ENCODE peak calls at places on chromosomes 16 and 17, in eight cellular contexts. W is neural progenitor cell, X is hepatocyte, H is GM23338, J is GM23248, Z is PC-3, E is SK-N-SH, C is HCT116. F is an unnamed sample. For H3K36me3, the result is how much of the 10 kb centered on the place peaks cover.

GRCh38 chr17:14048169-14048568 is 21.1 kb upstream of the COX10 start:
- DNase-seq in W (peak), X (no peak), H (peak), J (peak), Z (peak), E (peak), C (no peak), F (no peak)

GRCh38 chr16:61323456-61323855 is 712.8 kb downstream of the CDH8 start:
- DNase-seq in W (no peak), X (no peak), H (no peak), J (no peak), Z (no peak), E (no peak), C (no peak), F (no peak)

GRCh38 chr17:81837641-81838040 is 2.8 kb upstream of the PPP1R27 start:
- DNase-seq in W (no peak), X (no peak), H (no peak), J (peak), Z (no peak), E (no peak), C (no peak), F (no peak)

GRCh38 chr16:27154573-27155521 is 48.5 kb upstream of the KDM8 start:
- DNase-seq in W (peak), X (peak), H (peak), J (peak), Z (peak), E (peak), C (peak), F (peak)

GRCh38 chr17:43952351-43952723 is 1.4 kb downstream of the PYY start:
- DNase-seq in W (peak), X (peak), H (peak), J (peak), Z (no peak), E (no peak), C (no peak), F (no peak)

GRCh38 chr17:58224315-58224714 is 5.3 kb upstream of the MKS1 start:
- DNase-seq in W (no peak), X (no peak), H (no peak), J (peak), Z (peak), E (no peak), C (peak), F (no peak)

GRCh38 chr17:7083592-7083991 is 3.5 kb upstream of the CLEC10A start:
- DNase-seq in W (no peak), X (no peak), H (no peak), J (peak), Z (peak), E (no peak), C (no peak), F (no peak)

GRCh38 chr16:29994613-29995329 is 646 bp downstream of the HIRIP3 start:
- DNase-seq in W (no peak), X (no peak), H (no peak), J (peak), Z (peak), E (peak), C (no peak), F (no peak)

GRCh38 chr16:88504489-88505404 is 51.7 kb downstream of the ZFPM1 start:
- DNase-seq in W (no peak), X (peak), H (no peak), J (no peak), Z (no peak), E (no peak), C (no peak), F (no peak)

GRCh38 chr16:64428463-64428862 is 693.4 kb downstream of the CDH11 start:
- DNase-seq in W (no peak), X (no peak), H (no peak), J (peak), Z (peak), E (peak), C (no peak), F (peak)

DNA sequence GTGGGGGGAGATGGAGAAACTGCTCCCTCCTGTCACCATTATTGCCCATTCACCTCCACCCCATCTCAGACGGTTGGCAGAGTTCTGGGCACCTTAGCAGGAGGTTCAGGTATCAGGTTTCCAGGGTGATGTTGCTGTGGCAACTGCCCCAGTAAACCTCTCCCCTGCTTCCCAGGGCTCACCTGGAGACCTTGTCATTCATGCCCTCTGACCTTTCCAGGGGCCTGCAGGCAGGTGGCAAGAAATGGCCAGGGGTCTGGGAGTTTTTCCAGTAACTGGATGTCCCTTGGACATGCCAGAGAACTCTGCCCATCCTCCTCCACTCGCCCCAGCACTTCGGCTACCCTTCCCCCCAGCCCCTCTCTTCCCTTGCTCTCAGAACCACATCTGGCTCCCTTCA is 8.4 kb downstream of the MLLT6 start:
- DNase-seq in W (no peak), X (no peak), H (peak), J (no peak), Z (no peak), E (no peak), C (no peak), F (no peak)
- H3K36me3 ChIP-seq in W (under half), X (under half), H (under half), J (under half), Z (under half), E (under half), C (under half), F (half or more)

DNA sequence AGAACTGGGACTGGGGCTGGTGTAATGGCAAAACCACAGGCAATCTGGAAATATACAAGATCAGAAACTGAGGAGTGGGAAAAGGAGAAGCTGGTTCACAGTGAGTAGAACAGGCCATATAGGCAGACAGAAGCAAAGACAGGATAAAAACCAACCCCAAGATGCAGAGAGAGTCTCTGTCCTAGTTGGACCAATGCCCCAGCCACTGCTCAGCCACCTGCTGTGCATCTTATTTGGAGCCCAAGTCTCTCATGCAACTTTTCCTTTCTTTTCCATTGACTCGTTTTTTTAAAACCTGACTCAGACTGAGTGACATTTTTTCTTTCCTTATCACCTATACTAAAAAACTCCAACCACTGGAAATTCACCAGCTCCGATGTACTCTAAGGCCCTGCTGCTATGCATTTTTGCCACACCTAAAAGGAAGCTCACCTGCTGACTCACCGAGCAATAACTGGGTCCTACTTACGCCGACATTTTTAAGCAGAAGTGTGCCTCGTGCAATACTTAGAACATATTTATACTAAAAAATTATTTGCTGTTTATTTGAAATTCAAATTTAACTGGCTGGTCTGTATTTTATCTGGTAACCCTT is 100.8 kb upstream of the XYLT1 start:
- DNase-seq in W (no peak), X (peak), H (no peak), J (no peak), Z (no peak), E (no peak), C (peak), F (no peak)
- TF ChIP-seq EZH2phosphoT487 in W (no peak), X (no peak), H (no peak), J (no peak), Z (no peak), E (no peak), C (no peak), F (no peak)

DNA sequence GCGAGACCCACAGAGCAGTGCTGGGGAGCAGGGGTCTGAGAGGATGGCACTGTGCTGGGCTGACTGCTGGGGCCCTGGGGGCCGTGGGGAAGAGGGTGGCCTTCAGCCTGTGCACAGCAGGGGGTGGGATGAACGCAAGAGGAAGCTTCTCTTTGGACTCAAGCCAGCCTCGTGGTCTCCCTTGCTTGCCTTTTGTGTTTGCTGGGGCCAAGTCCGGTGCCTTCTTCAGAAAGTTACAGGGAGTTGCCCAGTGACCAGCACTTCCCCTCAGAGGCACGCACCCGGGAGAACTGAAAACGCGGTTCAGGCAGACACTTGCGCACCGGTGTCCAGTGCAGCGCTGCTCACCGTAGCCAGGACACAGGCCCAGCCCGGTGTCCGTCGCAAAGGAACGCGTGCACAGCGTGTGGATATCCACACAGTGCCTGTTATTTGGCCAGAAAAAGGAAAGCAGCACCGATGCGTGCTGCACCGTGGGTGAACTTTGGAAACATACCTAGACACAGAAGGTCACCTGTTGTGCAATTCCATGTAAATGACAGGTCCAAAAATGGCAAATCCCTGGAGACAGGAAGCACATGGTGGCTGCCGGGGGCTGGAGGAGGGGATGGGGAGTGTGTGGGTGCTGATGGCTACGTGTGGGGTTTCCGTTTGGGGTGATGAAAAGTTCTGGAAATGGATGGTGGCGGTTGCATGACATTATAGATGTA is 29.5 kb upstream of the NUDT16L1 start:
- DNase-seq in W (no peak), X (no peak), H (no peak), J (no peak), Z (no peak), E (no peak), C (no peak), F (no peak)
- H3K36me3 ChIP-seq in W (under half), X (under half), H (under half), J (under half), Z (under half), E (under half), C (under half), F (under half)

GRCh38 chr17:80125656-80126448 is 21.1 kb downstream of the EIF4A3 start:
- DNase-seq in W (no peak), X (no peak), H (no peak), J (peak), Z (no peak), E (no peak), C (no peak), F (no peak)
- TF ChIP-seq EZH2phosphoT487 in W (no peak), X (no peak), H (no peak), J (no peak), Z (no peak), E (no peak), C (no peak), F (no peak)

F was measured in OCI-LY7.